ENCODE peak calls at places on chromosome 20, in four cellular contexts. I is fibroblast of lung, F is ovary, P is heart right ventricle. S is an unnamed sample.

GRCh38 chr20:23515250-23515939 is 24.5 kb downstream of the CST8 start:
- DNase-seq in F (no peak), I (no peak), P (no peak), S (no peak)

GRCh38 chr20:9330151-9330550 is 184.2 kb upstream of the LAMP5 start:
- DNase-seq in P (no peak), I (no peak), F (no peak), S (no peak)

GRCh38 chr20:45469336-45470261 is at the start of gene WFDC2:
- DNase-seq in F (peak), P (peak), I (no peak), S (no peak)

GRCh38 chr20:58583141-58583540 is 67.9 kb upstream of the APCDD1L start:
- DNase-seq in F (no peak), P (no peak), I (peak), S (no peak)

GRCh38 chr20:53925651-53926401 is 144.6 kb downstream of the BCAS1 start:
- DNase-seq in P (no peak), I (no peak), F (no peak), S (no peak)

GRCh38 chr20:59783020-59784010 is 150.1 kb downstream of the SYCP2 start:
- DNase-seq in F (peak), P (peak), I (peak), S (peak)

GRCh38 chr20:3224681-3225421 is 14.1 kb downstream of the SLC4A11 start:
- DNase-seq in P (no peak), F (no peak), I (no peak), S (no peak)

GRCh38 chr20:25394996-25395395 is 4.4 kb upstream of the ABHD12 start:
- DNase-seq in F (no peak), I (no peak), P (no peak), S (no peak)

GRCh38 chr20:38607351-38607750 is 5.7 kb downstream of the ARHGAP40 start:
- DNase-seq in P (no peak), I (no peak), F (no peak), S (no peak)

GRCh38 chr20:58028123-58028522 is 200.3 kb downstream of the ANKRD60 start:
- DNase-seq in I (no peak), F (no peak), P (no peak), S (no peak)

GRCh38 chr20:36852187-36852586 is 23.8 kb upstream of the TLDC2 start:
- DNase-seq in P (peak), I (no peak), F (no peak), S (peak)

GRCh38 chr20:44963325-44964215 is 2.7 kb upstream of the STK4 start:
- DNase-seq in F (no peak), P (no peak), I (no peak), S (no peak)

GRCh38 chr20:32387262-32387661 is 29.1 kb downstream of the ASXL1 start:
- DNase-seq in F (no peak), I (peak), P (no peak), S (no peak)

GRCh38 chr20:4942336-4942735 is 59.0 kb downstream of the SLC23A2 start:
- DNase-seq in P (no peak), I (peak), F (no peak), S (no peak)

GRCh38 chr20:46928580-46929132 is 34.0 kb downstream of the EYA2 start:
- DNase-seq in I (peak), P (no peak), F (no peak), S (no peak)

GRCh38 chr20:19193349-19193748 is 19.1 kb upstream of the SLC24A3 start:
- DNase-seq in P (no peak), I (no peak), F (no peak), S (no peak)

GRCh38 chr20:56249244-56249955 is 868 bp downstream of the MC3R start:
- DNase-seq in P (no peak), F (peak), I (no peak), S (no peak)

GRCh38 chr20:4656491-4656890 is 65.2 kb upstream of the PRND start:
- DNase-seq in I (no peak), P (no peak), F (no peak), S (no peak)

GRCh38 chr20:20009784-20010253 is 7.3 kb upstream of the NAA20 start:
- DNase-seq in F (no peak), P (no peak), I (no peak), S (no peak)

GRCh38 chr20:57040924-57041323 is 225.5 kb downstream of the BMP7 start:
- DNase-seq in F (no peak), P (no peak), I (peak), S (no peak)

GRCh38 chr20:43925215-43925614 is 10.6 kb downstream of the TOX2 start:
- DNase-seq in I (no peak), P (no peak), F (no peak), S (no peak)

GRCh38 chr20:33868042-33868441 is 56.9 kb downstream of the CHMP4B start:
- DNase-seq in F (no peak), I (no peak), P (no peak), S (no peak)
- H3K27ac ChIP-seq in F (no peak), I (no peak), P (no peak), S (no peak)

GRCh38 chr20:62011938-62012534 is 53.6 kb downstream of the TAF4 start:
- DNase-seq in P (no peak), F (no peak), I (no peak), S (no peak)

GRCh38 chr20:62015445-62016288 is 50.0 kb downstream of the TAF4 start:
- DNase-seq in P (no peak), F (peak), I (no peak), S (no peak)

GRCh38 chr20:62012631-62013030 is 53.0 kb downstream of the TAF4 start:
- DNase-seq in P (no peak), I (no peak), F (no peak), S (no peak)

GRCh38 chr20:62014488-62014775 is 51.2 kb downstream of the TAF4 start:
- DNase-seq in F (peak), P (no peak), I (no peak), S (no peak)

DNA sequence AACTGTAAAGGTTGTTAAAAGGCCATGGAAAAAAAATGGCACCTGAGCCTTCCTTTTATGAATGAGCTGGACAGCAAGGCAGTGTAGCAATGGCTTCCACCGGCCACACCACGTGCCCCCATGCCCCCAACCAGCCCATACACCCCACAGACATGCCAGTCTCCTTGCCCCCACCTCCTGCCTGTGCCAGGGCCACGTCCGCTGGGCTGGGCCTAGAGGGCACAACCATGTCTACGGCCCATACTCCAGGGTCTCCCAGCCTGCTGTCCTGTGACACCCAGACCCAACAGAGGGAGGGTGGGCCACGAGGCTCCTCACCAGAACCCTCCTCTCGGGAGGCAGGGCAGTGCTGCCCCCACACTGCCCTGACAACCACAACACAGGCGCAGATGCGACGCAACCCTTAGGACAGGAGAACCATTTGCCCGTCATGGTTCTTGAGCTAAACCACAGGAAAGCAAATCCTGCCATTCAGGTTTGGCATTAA is 50.7 kb downstream of the TAF4 start:
- DNase-seq in F (peak), I (no peak), P (no peak), S (no peak)
- H3K27ac ChIP-seq in F (no peak), I (no peak), P (no peak), S (no peak)

DNA sequence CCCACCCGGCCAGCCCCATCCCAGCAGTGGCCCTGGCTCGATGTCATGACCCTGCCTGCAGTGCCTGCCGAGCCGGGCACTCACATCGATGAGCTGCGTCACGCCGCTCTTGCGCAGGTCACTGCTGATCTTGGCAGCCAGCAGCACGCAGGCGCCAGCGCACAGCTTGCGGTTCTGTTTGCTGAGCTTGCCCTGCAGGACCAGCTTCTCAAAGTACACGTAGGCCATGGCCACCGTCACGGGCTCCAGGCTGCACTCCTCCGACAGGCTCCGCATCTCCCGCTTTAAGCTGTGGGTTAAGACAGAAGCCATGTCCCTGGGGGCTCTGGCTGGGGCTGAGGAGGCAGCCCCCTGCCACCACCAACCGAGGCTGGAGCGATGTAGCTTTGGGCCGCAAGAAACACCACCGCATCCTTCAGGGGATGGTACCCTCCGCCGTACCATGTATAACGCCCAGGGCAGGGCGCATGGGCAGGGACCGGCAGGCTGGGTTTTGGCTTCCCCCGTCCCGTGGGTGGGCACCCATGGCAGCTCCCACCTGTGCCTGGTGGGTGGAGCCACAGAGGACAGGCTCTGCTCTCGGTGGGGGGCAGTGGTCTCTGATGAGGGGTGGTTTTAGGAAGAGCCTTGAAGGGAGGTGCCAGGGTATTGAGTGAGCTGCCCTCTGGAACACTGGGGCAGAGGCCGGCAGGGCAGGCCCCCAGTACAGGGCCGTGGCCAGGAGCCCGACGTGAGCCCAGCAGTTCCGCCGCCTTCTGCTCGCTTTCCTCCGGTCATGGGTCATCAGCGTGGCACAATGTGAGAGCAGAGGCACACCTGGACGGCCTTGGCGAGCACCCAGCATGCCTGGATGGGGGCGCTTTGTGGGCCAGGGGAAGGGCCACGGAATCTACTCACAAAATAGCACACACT is 4.5 kb downstream of the RPS21 start:
- DNase-seq in P (no peak), I (no peak), F (no peak), S (no peak)
- H3K27ac ChIP-seq in P (no peak), I (no peak), F (no peak), S (no peak)

DNA sequence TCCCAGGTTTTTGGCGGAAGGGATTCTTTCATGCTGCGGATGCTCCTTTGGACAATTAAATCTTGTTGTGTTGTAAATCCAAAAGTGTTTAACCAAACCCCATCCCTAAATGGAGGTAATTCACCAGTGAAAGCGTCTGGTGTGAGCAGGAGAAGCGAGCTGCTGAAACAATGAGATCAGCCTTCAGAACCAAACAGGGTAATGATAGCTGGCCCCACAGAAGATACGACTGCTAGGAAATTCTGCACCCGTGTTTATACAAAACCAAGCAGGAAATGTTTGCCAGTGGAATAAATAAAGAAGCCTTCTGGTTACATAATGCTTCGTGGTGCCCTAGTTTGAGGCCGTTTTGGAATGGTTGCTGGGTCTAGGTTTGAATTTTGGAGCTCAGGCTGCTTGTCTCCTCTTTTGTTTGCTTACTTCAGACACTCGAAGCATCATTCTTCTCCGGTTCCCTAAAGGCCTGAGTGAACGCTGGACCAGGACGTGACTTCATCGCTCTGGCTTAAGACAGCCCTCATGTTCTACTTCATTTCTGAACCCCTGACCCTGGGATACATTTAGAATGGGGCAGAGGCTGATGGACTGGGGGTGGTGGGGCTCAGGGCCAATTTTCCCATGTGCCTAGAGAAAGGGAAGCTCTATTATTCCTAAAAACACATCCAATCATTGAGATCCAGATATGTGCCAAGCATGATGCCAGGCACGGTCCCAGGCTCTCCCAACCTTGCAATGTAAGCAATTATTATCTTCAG is 61.6 kb upstream of the JAG1 start:
- DNase-seq in P (no peak), F (no peak), I (no peak), S (no peak)
- H3K27ac ChIP-seq in P (no peak), F (no peak), I (no peak), S (no peak)

GRCh38 chr20:34754611-34755010 is 50.5 kb downstream of the TP53INP2 start:
- DNase-seq in F (no peak), P (no peak), I (no peak), S (no peak)
- H3K27ac ChIP-seq in F (no peak), P (no peak), I (no peak), S (no peak)

GRCh38 chr20:62804632-62805364 is at the start of gene OGFR:
- DNase-seq in I (peak), P (peak), F (peak), S (peak)

GRCh38 chr20:62806383-62807050 is 1.9 kb downstream of the OGFR start:
- DNase-seq in P (no peak), F (no peak), I (no peak), S (no peak)

GRCh38 chr20:62804021-62804631 is 509 bp upstream of the OGFR start:
- DNase-seq in I (no peak), P (no peak), F (no peak), S (no peak)

GRCh38 chr20:62805711-62806382 is 1.2 kb downstream of the OGFR start:
- DNase-seq in I (no peak), F (peak), P (no peak), S (no peak)

GRCh38 chr20:62805365-62805710 is 703 bp downstream of the OGFR start:
- DNase-seq in P (no peak), I (no peak), F (no peak), S (no peak)
- H3K27ac ChIP-seq in P (peak), I (peak), F (peak), S (no peak)

S was measured in caudate nucleus.